ENCODE peak calls at places on chromosomes 2 and 18, in ten cellular contexts. One of them, this sample, is unnamed.

GRCh38 chr2:132670961-132671781 is 1.2 kb upstream of the LYPD1 start:
- DNase-seq in HFF-Myc: no peak
- DNase-seq in fibroblast of the aortic adventitia: peak; percentile 98
- DNase-seq in MM.1S: no peak
- DNase-seq in fibroblast of mammary gland: peak; percentile 77
- DNase-seq in psoas muscle: no peak
- DNase-seq in tibial artery: no peak
- DNase-seq in OCI-LY7: no peak
- DNase-seq in upper lobe of left lung: no peak
- DNase-seq in AG04450: peak; percentile 84
- DNase-seq in this sample: peak; percentile 85

GRCh38 chr18:47975701-47976100 is 45.2 kb upstream of the SMAD2 start:
- DNase-seq in HFF-Myc: no peak
- DNase-seq in fibroblast of the aortic adventitia: no peak
- DNase-seq in MM.1S: no peak
- DNase-seq in fibroblast of mammary gland: no peak
- DNase-seq in psoas muscle: no peak
- DNase-seq in tibial artery: no peak
- DNase-seq in OCI-LY7: peak; percentile 7
- DNase-seq in upper lobe of left lung: no peak
- DNase-seq in AG04450: no peak
- DNase-seq in this sample: no peak

GRCh38 chr2:10489842-10490555 is 41.9 kb upstream of the ODC1 start:
- DNase-seq in HFF-Myc: no peak
- DNase-seq in fibroblast of the aortic adventitia: peak; percentile 33
- DNase-seq in MM.1S: no peak
- DNase-seq in fibroblast of mammary gland: peak; percentile 17
- DNase-seq in psoas muscle: no peak
- DNase-seq in tibial artery: no peak
- DNase-seq in OCI-LY7: no peak
- DNase-seq in upper lobe of left lung: no peak
- DNase-seq in AG04450: no peak
- DNase-seq in this sample: no peak

GRCh38 chr2:25453199-25453903 is 111.6 kb upstream of the DNMT3A start:
- DNase-seq in HFF-Myc: no peak
- DNase-seq in fibroblast of the aortic adventitia: peak; percentile 33
- DNase-seq in MM.1S: peak; percentile 24
- DNase-seq in fibroblast of mammary gland: peak; percentile 17
- DNase-seq in psoas muscle: no peak
- DNase-seq in tibial artery: no peak
- DNase-seq in OCI-LY7: no peak
- DNase-seq in upper lobe of left lung: no peak
- DNase-seq in AG04450: no peak
- DNase-seq in this sample: no peak

GRCh38 chr2:239203443-239204142 is 197.2 kb downstream of the HDAC4 start:
- DNase-seq in HFF-Myc: no peak
- DNase-seq in fibroblast of the aortic adventitia: no peak
- DNase-seq in MM.1S: no peak
- DNase-seq in fibroblast of mammary gland: no peak
- DNase-seq in psoas muscle: no peak
- DNase-seq in tibial artery: no peak
- DNase-seq in OCI-LY7: no peak
- DNase-seq in upper lobe of left lung: no peak
- DNase-seq in AG04450: no peak
- DNase-seq in this sample: no peak

GRCh38 chr2:64698668-64699444 is 45.1 kb upstream of the SERTAD2 start:
- DNase-seq in HFF-Myc: peak; percentile 45
- DNase-seq in fibroblast of the aortic adventitia: peak; percentile 73
- DNase-seq in MM.1S: no peak
- DNase-seq in fibroblast of mammary gland: peak; percentile 88
- DNase-seq in psoas muscle: no peak
- DNase-seq in tibial artery: no peak
- DNase-seq in OCI-LY7: no peak
- DNase-seq in upper lobe of left lung: no peak
- DNase-seq in AG04450: peak; percentile 44
- DNase-seq in this sample: peak; percentile 82

GRCh38 chr18:79578396-79579260 is 101.0 kb upstream of the CTDP1 start:
- DNase-seq in HFF-Myc: no peak
- DNase-seq in fibroblast of the aortic adventitia: no peak
- DNase-seq in MM.1S: no peak
- DNase-seq in fibroblast of mammary gland: no peak
- DNase-seq in psoas muscle: no peak
- DNase-seq in tibial artery: no peak
- DNase-seq in OCI-LY7: no peak
- DNase-seq in upper lobe of left lung: no peak
- DNase-seq in AG04450: no peak
- DNase-seq in this sample: no peak

GRCh38 chr2:128442891-128443302 is 124.2 kb upstream of the HS6ST1 start:
- DNase-seq in HFF-Myc: no peak
- DNase-seq in fibroblast of the aortic adventitia: no peak
- DNase-seq in MM.1S: no peak
- DNase-seq in fibroblast of mammary gland: no peak
- DNase-seq in psoas muscle: no peak
- DNase-seq in tibial artery: peak; percentile 28
- DNase-seq in OCI-LY7: no peak
- DNase-seq in upper lobe of left lung: peak; percentile 58
- DNase-seq in AG04450: no peak
- DNase-seq in this sample: peak; percentile 7

DNA sequence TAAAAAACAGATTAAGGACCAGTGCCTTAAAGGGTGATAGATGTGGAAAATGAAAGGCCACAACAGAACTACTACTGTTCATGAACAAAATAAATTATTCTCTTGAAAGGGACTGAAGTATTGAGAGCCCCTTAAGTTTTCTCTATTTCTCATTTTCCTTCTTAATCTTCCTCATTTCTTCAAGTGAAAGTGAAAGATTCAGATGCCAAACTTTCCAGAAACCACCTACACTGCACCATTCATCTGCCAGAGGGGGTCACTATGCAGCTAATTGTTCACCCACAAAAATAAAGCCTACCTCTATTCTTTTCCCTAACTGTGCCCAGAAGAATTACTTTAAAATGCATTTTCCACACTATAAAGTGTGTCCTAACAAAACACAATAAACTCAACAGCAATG is 140.1 kb downstream of the NR4A2 start:
- DNase-seq in HFF-Myc: no peak
- DNase-seq in fibroblast of the aortic adventitia: peak; percentile 8
- DNase-seq in MM.1S: no peak
- DNase-seq in fibroblast of mammary gland: peak; percentile 7
- DNase-seq in psoas muscle: no peak
- DNase-seq in tibial artery: no peak
- DNase-seq in OCI-LY7: no peak
- DNase-seq in upper lobe of left lung: no peak
- DNase-seq in AG04450: no peak
- DNase-seq in this sample: no peak
- TF ChIP-seq CTCF in HFF-Myc: no peak
- TF ChIP-seq CTCF in fibroblast of the aortic adventitia: no peak
- TF ChIP-seq CTCF in MM.1S: peak; percentile 35
- TF ChIP-seq CTCF in fibroblast of mammary gland: peak; percentile 27
- TF ChIP-seq CTCF in psoas muscle: no peak
- TF ChIP-seq CTCF in tibial artery: peak; percentile 14
- TF ChIP-seq CTCF in OCI-LY7: peak; percentile 31
- TF ChIP-seq CTCF in upper lobe of left lung: peak; percentile 6
- TF ChIP-seq CTCF in AG04450: peak; percentile 25
- TF ChIP-seq CTCF in this sample: peak; percentile 25

DNA sequence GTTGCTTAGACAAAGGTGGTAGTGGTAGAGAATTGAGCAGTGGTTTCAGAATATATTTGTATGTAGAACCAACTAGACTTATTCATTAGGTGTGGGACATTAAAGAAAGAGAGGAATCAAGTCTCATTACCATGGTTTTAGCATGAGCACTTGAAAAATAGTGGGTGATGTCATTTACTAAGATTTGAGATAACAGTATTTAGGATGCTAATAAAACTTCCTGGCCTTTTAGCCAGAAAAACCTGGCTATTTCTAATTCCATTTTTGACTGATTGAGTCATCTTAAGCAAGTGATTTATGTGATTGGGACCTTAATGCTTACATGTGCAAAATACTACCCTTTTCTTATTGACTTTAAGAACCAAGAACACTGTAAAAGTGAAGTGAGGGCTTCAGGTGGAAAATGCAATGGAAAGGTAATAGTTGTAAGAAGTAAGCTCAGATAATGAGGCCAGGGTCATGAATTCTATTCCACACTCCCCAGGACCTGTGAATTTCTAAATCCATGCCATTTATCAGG is 196.8 kb upstream of the SESTD1 start:
- DNase-seq in HFF-Myc: no peak
- DNase-seq in fibroblast of the aortic adventitia: no peak
- DNase-seq in MM.1S: no peak
- DNase-seq in fibroblast of mammary gland: no peak
- DNase-seq in psoas muscle: no peak
- DNase-seq in tibial artery: no peak
- DNase-seq in OCI-LY7: no peak
- DNase-seq in upper lobe of left lung: no peak
- DNase-seq in AG04450: no peak
- DNase-seq in this sample: no peak
- H3K4me3 ChIP-seq in HFF-Myc: no peak overlapping the region
- H3K4me3 ChIP-seq in fibroblast of the aortic adventitia: no peak overlapping the region
- H3K4me3 ChIP-seq in MM.1S: no peak overlapping the region
- H3K4me3 ChIP-seq in fibroblast of mammary gland: no peak overlapping the region
- H3K4me3 ChIP-seq in psoas muscle: no peak overlapping the region
- H3K4me3 ChIP-seq in tibial artery: no peak overlapping the region
- H3K4me3 ChIP-seq in OCI-LY7: no peak overlapping the region
- H3K4me3 ChIP-seq in upper lobe of left lung: no peak overlapping the region
- H3K4me3 ChIP-seq in AG04450: no peak overlapping the region
- H3K4me3 ChIP-seq in this sample: no peak overlapping the region

GRCh38 chr2:231410293-231411004 is 14.9 kb downstream of the B3GNT7 start:
- DNase-seq in HFF-Myc: no peak
- DNase-seq in fibroblast of the aortic adventitia: no peak
- DNase-seq in MM.1S: no peak
- DNase-seq in fibroblast of mammary gland: no peak
- DNase-seq in psoas muscle: no peak
- DNase-seq in tibial artery: no peak
- DNase-seq in OCI-LY7: no peak
- DNase-seq in upper lobe of left lung: no peak
- DNase-seq in AG04450: no peak
- DNase-seq in this sample: no peak
- TF ChIP-seq CTCF in HFF-Myc: peak; percentile 56
- TF ChIP-seq CTCF in fibroblast of the aortic adventitia: peak; percentile 28
- TF ChIP-seq CTCF in MM.1S: peak; percentile 26
- TF ChIP-seq CTCF in fibroblast of mammary gland: peak; percentile 43
- TF ChIP-seq CTCF in psoas muscle: no peak
- TF ChIP-seq CTCF in tibial artery: no peak
- TF ChIP-seq CTCF in OCI-LY7: peak; percentile 74
- TF ChIP-seq CTCF in upper lobe of left lung: peak; percentile 24
- TF ChIP-seq CTCF in AG04450: peak; percentile 27
- TF ChIP-seq CTCF in this sample: peak; percentile 39

GRCh38 chr2:218993345-218994315 is at the start of gene CRYBA2:
- DNase-seq in HFF-Myc: no peak
- DNase-seq in fibroblast of the aortic adventitia: no peak
- DNase-seq in MM.1S: peak; percentile 52
- DNase-seq in fibroblast of mammary gland: no peak
- DNase-seq in psoas muscle: no peak
- DNase-seq in tibial artery: no peak
- DNase-seq in OCI-LY7: no peak
- DNase-seq in upper lobe of left lung: no peak
- DNase-seq in AG04450: no peak
- DNase-seq in this sample: peak; percentile 7

GRCh38 chr2:218996937-218997336 is 3.7 kb upstream of the CRYBA2 start:
- DNase-seq in HFF-Myc: no peak
- DNase-seq in fibroblast of the aortic adventitia: no peak
- DNase-seq in MM.1S: no peak
- DNase-seq in fibroblast of mammary gland: no peak
- DNase-seq in psoas muscle: no peak
- DNase-seq in tibial artery: no peak
- DNase-seq in OCI-LY7: no peak
- DNase-seq in upper lobe of left lung: no peak
- DNase-seq in AG04450: no peak
- DNase-seq in this sample: no peak

GRCh38 chr2:218997730-218998129 is 4.5 kb upstream of the CRYBA2 start:
- DNase-seq in HFF-Myc: no peak
- DNase-seq in fibroblast of the aortic adventitia: no peak
- DNase-seq in MM.1S: no peak
- DNase-seq in fibroblast of mammary gland: no peak
- DNase-seq in psoas muscle: no peak
- DNase-seq in tibial artery: no peak
- DNase-seq in OCI-LY7: no peak
- DNase-seq in upper lobe of left lung: no peak
- DNase-seq in AG04450: no peak
- DNase-seq in this sample: no peak

GRCh38 chr2:218995972-218996644 is 2.9 kb upstream of the CRYBA2 start:
- DNase-seq in HFF-Myc: peak; percentile 27
- DNase-seq in fibroblast of the aortic adventitia: peak; percentile 74
- DNase-seq in MM.1S: peak; percentile 72
- DNase-seq in fibroblast of mammary gland: peak; percentile 88
- DNase-seq in psoas muscle: peak; percentile 90
- DNase-seq in tibial artery: peak; percentile 65
- DNase-seq in OCI-LY7: peak; percentile 54
- DNase-seq in upper lobe of left lung: peak; percentile 89
- DNase-seq in AG04450: peak; percentile 27
- DNase-seq in this sample: peak; percentile 82

DNA sequence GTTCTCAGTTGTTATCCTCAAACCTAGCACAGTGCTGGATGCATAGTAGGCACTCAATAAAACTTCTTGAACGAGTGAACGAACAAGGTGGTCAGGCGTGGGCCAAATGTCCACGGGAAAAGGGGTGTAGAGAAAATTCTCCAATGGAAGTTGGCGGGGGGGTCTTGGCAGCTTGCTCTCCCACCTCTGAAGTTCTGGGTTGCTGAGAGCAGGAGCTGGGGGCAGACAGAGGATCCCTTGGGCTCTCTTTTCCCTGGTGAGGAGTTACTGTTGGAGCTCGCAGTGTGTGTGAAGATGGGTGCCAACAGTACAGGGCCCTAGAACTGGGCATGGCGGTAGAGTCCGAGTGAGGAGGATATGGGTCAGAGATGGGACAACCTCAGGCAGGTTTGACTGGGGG is 2.3 kb upstream of the CRYBA2 start:
- DNase-seq in HFF-Myc: no peak
- DNase-seq in fibroblast of the aortic adventitia: no peak
- DNase-seq in MM.1S: no peak
- DNase-seq in fibroblast of mammary gland: no peak
- DNase-seq in psoas muscle: no peak
- DNase-seq in tibial artery: no peak
- DNase-seq in OCI-LY7: no peak
- DNase-seq in upper lobe of left lung: no peak
- DNase-seq in AG04450: no peak
- DNase-seq in this sample: no peak
- H3K4me3 ChIP-seq in HFF-Myc: no peak overlapping the region
- H3K4me3 ChIP-seq in fibroblast of the aortic adventitia: no peak overlapping the region
- H3K4me3 ChIP-seq in MM.1S: no peak overlapping the region
- H3K4me3 ChIP-seq in fibroblast of mammary gland: no peak overlapping the region
- H3K4me3 ChIP-seq in psoas muscle: no peak overlapping the region
- H3K4me3 ChIP-seq in tibial artery: no peak overlapping the region
- H3K4me3 ChIP-seq in OCI-LY7: no peak overlapping the region
- H3K4me3 ChIP-seq in upper lobe of left lung: no peak overlapping the region
- H3K4me3 ChIP-seq in AG04450: no peak overlapping the region
- H3K4me3 ChIP-seq in this sample: no peak overlapping the region